ENCODE peak calls at places on chromosomes 6 and 20, in four cellular contexts. I is WTC11, V is K562, S is GM12878. X is an unnamed sample.

GRCh38 chr6:145866449-145867401 is 52.1 kb upstream of the FBXO30 start:
- DNase-seq in I (no peak), V (no peak), S (no peak), X (no peak)

GRCh38 chr20:44129996-44130718 is 56.8 kb downstream of the JPH2 start:
- DNase-seq in I (no peak), V (no peak), S (no peak), X (no peak)

GRCh38 chr20:43586641-43587040 is 4.1 kb upstream of the IFT52 start:
- DNase-seq in I (no peak), V (no peak), S (no peak), X (no peak)

GRCh38 chr20:544153-544725 is 649 bp upstream of the CSNK2A1 start:
- DNase-seq in I (no peak), V (no peak), S (no peak), X (no peak)

GRCh38 chr6:166678426-166678825 is 51.4 kb upstream of the RPS6KA2 start:
- DNase-seq in I (no peak), V (no peak), S (no peak), X (no peak)

GRCh38 chr20:43915209-43916072 is 789 bp downstream of the TOX2 start:
- DNase-seq in I (peak), V (no peak), S (no peak), X (peak)

GRCh38 chr6:80174931-80175572 is 68.6 kb downstream of the BCKDHB start:
- DNase-seq in I (no peak), V (no peak), S (no peak), X (no peak)

GRCh38 chr6:37826188-37826587 is 6.7 kb downstream of the ZFAND3 start:
- DNase-seq in I (no peak), V (no peak), S (no peak), X (no peak)

GRCh38 chr6:164184410-164184809 is 769.9 kb downstream of the QKI start:
- DNase-seq in I (no peak), V (no peak), S (no peak), X (no peak)

GRCh38 chr20:19756756-19757486 is 1.1 kb upstream of the RIN2 start:
- DNase-seq in I (no peak), V (no peak), S (no peak), X (no peak)

GRCh38 chr6:24484657-24485318 is 4.6 kb downstream of the GPLD1 start:
- DNase-seq in I (no peak), V (no peak), S (no peak), X (no peak)

GRCh38 chr20:53579266-53579580 is 14.4 kb downstream of the ZNF217 start:
- DNase-seq in I (no peak), V (no peak), S (no peak), X (no peak)

GRCh38 chr20:12946789-12947188 is 62.0 kb upstream of the SPTLC3 start:
- DNase-seq in I (no peak), V (no peak), S (no peak), X (no peak)

GRCh38 chr6:165717732-165718465 is 54.9 kb upstream of the PDE10A start:
- DNase-seq in I (no peak), V (no peak), S (no peak), X (no peak)

GRCh38 chr20:44295995-44296394 is 15.0 kb downstream of the FITM2 start:
- DNase-seq in I (peak), V (no peak), S (no peak), X (no peak)

GRCh38 chr6:73525546-73526330 is 4.9 kb upstream of the EEF1A1 start:
- DNase-seq in I (no peak), V (no peak), S (no peak), X (no peak)

GRCh38 chr6:30821862-30822784 is 62.2 kb upstream of the DDR1 start:
- DNase-seq in I (no peak), V (peak), S (no peak), X (peak)

DNA sequence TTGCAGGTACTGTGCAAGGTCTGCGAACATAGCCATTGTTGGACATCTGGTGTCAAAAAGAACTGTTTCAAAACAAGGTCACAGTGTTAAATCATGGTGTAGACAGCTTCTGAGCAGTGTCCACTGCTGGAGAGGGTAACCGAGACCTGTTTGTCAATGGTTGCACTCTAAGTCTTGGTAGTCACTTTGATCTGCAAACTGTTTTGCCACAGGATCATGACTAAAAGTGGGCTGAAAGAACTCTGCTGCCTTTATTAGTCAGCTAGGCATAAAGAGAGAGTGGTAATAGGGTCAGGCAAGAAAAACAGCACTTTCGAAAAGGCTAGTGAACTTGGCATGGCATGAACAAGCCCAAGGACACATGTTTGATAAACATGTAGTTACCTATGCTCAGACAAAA is 552.3 kb upstream of the CITED2 start:
- DNase-seq in I (no peak), V (no peak), S (no peak), X (no peak)
- TF ChIP-seq USF1 in I (no peak), V (no peak), S (no peak), X (no peak)

DNA sequence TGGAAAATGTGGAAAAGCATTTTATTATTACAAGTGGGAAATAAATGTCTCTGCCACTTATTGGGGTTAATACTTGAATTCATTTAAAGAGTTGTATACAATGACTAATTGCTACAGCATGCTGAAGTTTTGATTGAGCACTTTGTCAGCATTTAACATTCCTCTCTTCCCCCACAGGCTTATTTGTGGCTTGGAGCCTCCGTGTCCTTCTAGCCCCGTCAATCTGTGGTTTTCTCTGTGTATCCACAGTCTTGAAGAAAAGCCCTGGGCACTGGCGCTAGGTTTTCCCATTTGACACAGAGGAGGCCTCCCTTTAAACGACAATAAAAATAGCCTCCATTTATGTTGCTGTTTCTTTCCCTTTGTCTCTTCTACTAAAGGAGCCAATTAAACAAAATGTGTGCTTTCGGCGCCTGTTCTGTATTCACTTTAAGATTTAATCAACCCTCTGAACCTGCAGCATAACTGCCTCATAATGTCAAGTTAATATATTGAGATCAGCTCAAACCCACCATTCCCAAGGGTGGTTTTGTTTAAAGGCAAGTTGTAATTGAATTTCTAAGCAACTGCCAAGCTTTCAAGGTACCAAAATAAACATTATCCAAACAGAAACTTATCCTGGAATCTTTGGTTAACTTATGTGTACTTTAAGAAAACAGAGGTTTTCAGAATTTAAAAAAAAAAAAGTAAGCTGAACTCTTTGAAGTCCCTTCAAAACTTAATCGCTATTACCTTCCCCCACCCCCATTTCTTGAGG is 326.6 kb upstream of the RNF24 start:
- DNase-seq in I (no peak), V (no peak), S (no peak), X (no peak)
- TF ChIP-seq USF1 in I (no peak), V (no peak), S (no peak), X (no peak)

GRCh38 chr6:333379-334002 is 41.2 kb downstream of the DUSP22 start:
- DNase-seq in I (no peak), V (no peak), S (no peak), X (no peak)

GRCh38 chr6:336159-337114 is 44.1 kb downstream of the DUSP22 start:
- DNase-seq in I (no peak), V (no peak), S (peak), X (no peak)

GRCh38 chr6:335146-335545 is 42.9 kb downstream of the DUSP22 start:
- DNase-seq in I (no peak), V (no peak), S (no peak), X (no peak)

GRCh38 chr6:334536-334935 is 42.2 kb downstream of the DUSP22 start:
- DNase-seq in I (no peak), V (no peak), S (no peak), X (no peak)

GRCh38 chr6:335572-335971 is 43.3 kb downstream of the DUSP22 start:
- DNase-seq in I (no peak), V (no peak), S (no peak), X (no peak)
- TF ChIP-seq USF1 in I (no peak), V (no peak), S (no peak), X (no peak)

GRCh38 chr6:158907931-158908330 is 88.8 kb upstream of the EZR start:
- DNase-seq in I (no peak), V (no peak), S (no peak), X (no peak)

GRCh38 chr6:158906926-158907325 is 87.8 kb upstream of the EZR start:
- DNase-seq in I (no peak), V (no peak), S (no peak), X (no peak)

GRCh38 chr6:158910484-158911075 is 89.4 kb downstream of the RSPH3 start:
- DNase-seq in I (peak), V (no peak), S (peak), X (no peak)

GRCh38 chr6:158909938-158910337 is 90.1 kb downstream of the RSPH3 start:
- DNase-seq in I (no peak), V (no peak), S (no peak), X (no peak)

GRCh38 chr6:158908596-158908995 is 89.4 kb upstream of the EZR start:
- DNase-seq in I (no peak), V (no peak), S (no peak), X (no peak)
- TF ChIP-seq USF1 in I (no peak), V (no peak), S (no peak), X (no peak)

GRCh38 chr20:49526056-49526455 is 41.9 kb downstream of the PTGIS start:
- DNase-seq in I (no peak), V (no peak), S (no peak), X (no peak)

GRCh38 chr20:49534314-49534713 is 33.6 kb downstream of the PTGIS start:
- DNase-seq in I (peak), V (peak), S (peak), X (peak)

GRCh38 chr20:49526568-49526967 is 41.4 kb downstream of the PTGIS start:
- DNase-seq in I (no peak), V (no peak), S (no peak), X (no peak)

GRCh38 chr20:49532285-49532946 is 35.5 kb downstream of the PTGIS start:
- DNase-seq in I (no peak), V (no peak), S (no peak), X (no peak)

GRCh38 chr20:49529470-49529869 is 38.5 kb downstream of the PTGIS start:
- DNase-seq in I (no peak), V (no peak), S (no peak), X (no peak)
- TF ChIP-seq USF1 in I (no peak), V (no peak), S (no peak), X (no peak)

X was measured in SK-N-SH.